ENCODE peak calls at places on chromosomes 7 and 10, in eight cellular contexts. A is GM12865; I is NCI-H146; R is naive B cell; K is OCI-M1; G is RCC 7860; Y is H4; S is CD4-positive, alpha-beta T cell. F is an unnamed sample.
A peak's percentile ranks its signal among the peaks of the same experiment; 100 is the strongest.

GRCh38 chr10:58412502-58412961 is 27.3 kb downstream of the TFAM start:
- DNase-seq in A (no peak), I (no peak), R (no peak), K (no peak), G (peak; percentile 88), Y (peak; percentile 6), S (no peak), F (no peak)

GRCh38 chr7:123303926-123304325 is 104.2 kb upstream of the SLC13A1 start:
- DNase-seq in A (no peak), I (no peak), R (no peak), K (no peak), G (no peak), Y (no peak), S (no peak), F (no peak)

GRCh38 chr7:100972002-100972347 is 2.6 kb downstream of the MUC12 start:
- DNase-seq in A (no peak), I (no peak), R (no peak), K (no peak), G (no peak), Y (no peak), S (no peak), F (no peak)

GRCh38 chr10:130028465-130028819 is 64.4 kb upstream of the EBF3 start:
- DNase-seq in A (no peak), I (no peak), R (no peak), K (no peak), G (no peak), Y (no peak), S (no peak), F (no peak)

GRCh38 chr10:36802523-36803153 is 322.8 kb upstream of the ANKRD30A start:
- DNase-seq in A (no peak), I (no peak), R (no peak), K (no peak), G (no peak), Y (no peak), S (no peak), F (peak; percentile 44)

GRCh38 chr10:69734797-69735468 is 66.8 kb upstream of the COL13A1 start:
- DNase-seq in A (peak; percentile 36), I (no peak), R (no peak), K (peak; percentile 91), G (peak; percentile 74), Y (peak; percentile 53), S (no peak), F (no peak)

GRCh38 chr7:90512841-90513254 is 43.4 kb downstream of the PTTG1IP2 start:
- DNase-seq in A (no peak), I (no peak), R (no peak), K (no peak), G (no peak), Y (no peak), S (no peak), F (no peak)

GRCh38 chr10:489335-489734 is 200.1 kb downstream of the DIP2C start:
- DNase-seq in A (no peak), I (no peak), R (no peak), K (no peak), G (no peak), Y (no peak), S (no peak), F (no peak)

GRCh38 chr10:93280121-93280698 is 201.9 kb downstream of the MYOF start:
- DNase-seq in A (no peak), I (peak; percentile 50), R (no peak), K (no peak), G (no peak), Y (no peak), S (no peak), F (no peak)

GRCh38 chr7:158043461-158044155 is 544.0 kb downstream of the PTPRN2 start:
- DNase-seq in A (no peak), I (no peak), R (no peak), K (no peak), G (no peak), Y (no peak), S (no peak), F (peak; percentile 50)

GRCh38 chr10:78944658-78945333 is 124.0 kb upstream of the ZMIZ1 start:
- DNase-seq in A (no peak), I (peak; percentile 18), R (no peak), K (no peak), G (no peak), Y (peak; percentile 92), S (no peak), F (no peak)

GRCh38 chr7:13144622-13145021 is 457.2 kb downstream of the ARL4A start:
- DNase-seq in A (no peak), I (no peak), R (no peak), K (no peak), G (no peak), Y (peak; percentile 93), S (no peak), F (no peak)

GRCh38 chr10:44850356-44850934 is 60.7 kb upstream of the TMEM72 start:
- DNase-seq in A (no peak), I (no peak), R (no peak), K (no peak), G (no peak), Y (no peak), S (no peak), F (no peak)

GRCh38 chr10:61135276-61135721 is 191.3 kb upstream of the RHOBTB1 start:
- DNase-seq in A (peak; percentile 51), I (no peak), R (peak; percentile 69), K (no peak), G (no peak), Y (no peak), S (no peak), F (no peak)

GRCh38 chr10:96918214-96919002 is 86.3 kb downstream of the LCOR start:
- DNase-seq in A (no peak), I (no peak), R (no peak), K (no peak), G (no peak), Y (no peak), S (no peak), F (no peak)

GRCh38 chr7:66321283-66321682 is 116.1 kb downstream of the TPST1 start:
- DNase-seq in A (no peak), I (peak; percentile 24), R (no peak), K (no peak), G (no peak), Y (no peak), S (no peak), F (no peak)

GRCh38 chr7:3267928-3268690 is 32.9 kb upstream of the SDK1 start:
- DNase-seq in A (no peak), I (peak; percentile 61), R (no peak), K (no peak), G (peak; percentile 63), Y (peak; percentile 92), S (no peak), F (peak; percentile 100)

GRCh38 chr10:43386981-43387677 is 15.7 kb downstream of the FXYD4 start:
- DNase-seq in A (no peak), I (no peak), R (no peak), K (no peak), G (no peak), Y (no peak), S (no peak), F (no peak)

GRCh38 chr7:151696738-151697514 is 177.2 kb upstream of the RHEB start:
- DNase-seq in A (no peak), I (peak; percentile 94), R (no peak), K (no peak), G (peak; percentile 37), Y (no peak), S (no peak), F (peak; percentile 82)

GRCh38 chr10:14665304-14665703 is 109.4 kb downstream of the FAM107B start:
- DNase-seq in A (peak; percentile 35), I (peak; percentile 96), R (no peak), K (no peak), G (no peak), Y (no peak), S (no peak), F (peak; percentile 38)

GRCh38 chr7:152663101-152663740 is 12.7 kb downstream of the XRCC2 start:
- DNase-seq in A (no peak), I (no peak), R (no peak), K (no peak), G (no peak), Y (no peak), S (no peak), F (no peak)

GRCh38 chr7:156898938-156899337 is 6.0 kb upstream of the LMBR1 start:
- DNase-seq in A (no peak), I (no peak), R (no peak), K (no peak), G (no peak), Y (no peak), S (no peak), F (no peak)

F was measured in NCI-H1092 treated with DMSO at 0.1 percent for 48 hours.